ENCODE peak calls at places on chromosome 7, in four cellular contexts. B is IMR-90, Q is neuronal stem cell, X is mesenchymal stem cell. U is an unnamed sample.

GRCh38 chr7:41886257-41886905 is 183.5 kb upstream of the INHBA start:
- DNase-seq in B (peak), Q (no peak), X (peak), U (peak)

GRCh38 chr7:7136423-7136822 is 45.9 kb upstream of the C1GALT1 start:
- DNase-seq in B (no peak), Q (no peak), X (peak), U (no peak)

GRCh38 chr7:44981035-44981706 is 2.4 kb upstream of the MYO1G start:
- DNase-seq in B (no peak), Q (no peak), X (no peak), U (no peak)

GRCh38 chr7:27339478-27339877 is 96.9 kb downstream of the EVX1 start:
- DNase-seq in B (no peak), Q (no peak), X (peak), U (peak)

GRCh38 chr7:82428186-82428961 is 15.2 kb downstream of the CACNA2D1 start:
- DNase-seq in B (peak), Q (no peak), X (peak), U (no peak)

GRCh38 chr7:151490706-151491105 is 29.0 kb downstream of the RHEB start:
- DNase-seq in B (no peak), Q (no peak), X (no peak), U (no peak)

GRCh38 chr7:134636008-134636449 is 10.6 kb upstream of the BPGM start:
- DNase-seq in B (no peak), Q (no peak), X (no peak), U (no peak)

GRCh38 chr7:55787796-55788195 is 74.8 kb downstream of the SEPTIN14 start:
- DNase-seq in B (no peak), Q (no peak), X (no peak), U (no peak)

GRCh38 chr7:140656548-140657515 is 15.9 kb upstream of the ADCK2 start:
- DNase-seq in B (peak), Q (no peak), X (peak), U (no peak)

GRCh38 chr7:66627876-66628360 is 763 bp upstream of the KCTD7 start:
- DNase-seq in B (no peak), Q (no peak), X (no peak), U (no peak)

GRCh38 chr7:104900525-104900924 is 113.5 kb upstream of the KMT2E start:
- DNase-seq in B (no peak), Q (no peak), X (no peak), U (no peak)

GRCh38 chr7:38728145-38728544 is 97.0 kb upstream of the AMPH start:
- DNase-seq in B (peak), Q (no peak), X (no peak), U (peak)

GRCh38 chr7:77797734-77798393 is 370 bp downstream of the TMEM60 start:
- DNase-seq in B (peak), Q (no peak), X (no peak), U (no peak)

GRCh38 chr7:150514748-150515222 is at the start of gene GIMAP7:
- DNase-seq in B (no peak), Q (no peak), X (no peak), U (no peak)

GRCh38 chr7:134370135-134370534 is 53.4 kb upstream of the SLC35B4 start:
- DNase-seq in B (no peak), Q (no peak), X (no peak), U (no peak)

GRCh38 chr7:110386914-110387313 is 704.0 kb upstream of the LRRN3 start:
- DNase-seq in B (peak), Q (no peak), X (peak), U (peak)

GRCh38 chr7:80630611-80631010 is 7.8 kb upstream of the CD36 start:
- DNase-seq in B (peak), Q (no peak), X (peak), U (no peak)

GRCh38 chr7:26454180-26454579 is 162.5 kb downstream of the SNX10 start:
- DNase-seq in B (no peak), Q (no peak), X (peak), U (no peak)

GRCh38 chr7:131574741-131575140 is 18.3 kb upstream of the PODXL start:
- DNase-seq in B (no peak), Q (no peak), X (no peak), U (no peak)

GRCh38 chr7:106083717-106084116 is 28.4 kb downstream of the SYPL1 start:
- DNase-seq in B (no peak), Q (no peak), X (no peak), U (no peak)

GRCh38 chr7:92448185-92448747 is 984 bp downstream of the GATAD1 start:
- DNase-seq in B (peak), Q (no peak), X (peak), U (peak)
- H2BK5ac ChIP-seq in B (peak), Q (no peak), X (no peak), U (no peak)

DNA sequence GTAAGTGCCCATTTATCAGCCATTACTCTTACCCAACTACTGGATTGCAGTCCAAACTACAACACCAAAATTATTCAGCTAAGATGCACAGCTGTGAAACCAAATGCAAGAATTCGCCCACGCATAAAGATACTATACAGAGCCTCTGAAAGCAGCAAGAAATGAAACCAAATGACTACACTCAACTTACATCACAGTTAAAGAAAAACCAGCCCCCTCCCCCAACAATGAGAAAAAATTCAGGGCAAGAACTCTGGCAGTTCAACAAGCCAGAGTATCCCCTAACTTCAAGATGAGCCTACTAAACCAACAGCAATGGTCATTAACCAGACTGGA is 209.1 kb upstream of the VWC2 start:
- DNase-seq in B (no peak), Q (no peak), X (no peak), U (no peak)
- H2BK5ac ChIP-seq in B (no peak), Q (no peak), X (no peak), U (no peak)

GRCh38 chr7:73738612-73739386 is at the start of gene ABHD11:
- DNase-seq in B (peak), Q (peak), X (peak), U (peak)
- H2BK5ac ChIP-seq in B (peak), Q (peak), X (no peak), U (peak)

DNA sequence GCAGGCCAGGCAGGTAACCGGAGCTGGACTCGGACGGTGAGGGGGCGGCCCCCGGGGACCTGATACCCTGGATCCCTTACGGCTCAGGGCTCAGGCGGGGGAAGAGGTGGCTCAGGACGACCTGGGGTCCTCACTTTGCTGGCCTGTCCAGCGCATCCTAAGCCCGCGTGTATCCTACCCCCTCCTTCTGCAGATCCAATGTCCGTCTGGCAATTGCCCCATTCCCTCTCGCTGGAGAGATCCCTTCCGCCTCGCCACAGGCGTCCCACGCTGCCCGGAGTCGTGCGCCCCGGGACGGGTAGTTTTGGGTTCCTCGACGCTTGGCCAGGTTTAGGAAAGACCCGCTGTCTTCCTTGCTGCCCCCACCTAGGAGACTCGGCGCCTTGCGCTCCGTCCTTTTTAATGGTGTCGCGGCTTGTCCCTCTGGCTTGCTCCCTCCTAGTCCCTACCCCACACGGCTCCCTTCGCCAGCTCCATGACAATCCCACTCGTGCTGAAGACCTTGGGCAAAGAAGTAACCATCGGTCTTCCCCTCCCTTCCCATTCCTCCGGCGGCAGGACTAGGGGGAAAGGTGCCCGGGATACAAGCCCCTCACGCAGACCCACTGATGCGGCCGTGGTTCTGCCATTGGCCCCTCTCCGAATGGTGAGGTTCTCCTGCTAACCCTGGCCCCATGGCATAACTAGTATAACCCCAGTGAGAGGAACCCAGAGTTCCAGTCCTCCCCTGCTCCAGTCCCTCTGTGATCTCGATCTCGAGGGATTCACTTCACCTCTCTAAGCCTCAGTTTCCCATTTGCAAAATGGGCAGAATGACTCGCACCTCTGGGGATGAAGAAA is 170.3 kb downstream of the UBE2H start:
- DNase-seq in B (no peak), Q (peak), X (no peak), U (no peak)
- H2BK5ac ChIP-seq in B (no peak), Q (no peak), X (no peak), U (no peak)

DNA sequence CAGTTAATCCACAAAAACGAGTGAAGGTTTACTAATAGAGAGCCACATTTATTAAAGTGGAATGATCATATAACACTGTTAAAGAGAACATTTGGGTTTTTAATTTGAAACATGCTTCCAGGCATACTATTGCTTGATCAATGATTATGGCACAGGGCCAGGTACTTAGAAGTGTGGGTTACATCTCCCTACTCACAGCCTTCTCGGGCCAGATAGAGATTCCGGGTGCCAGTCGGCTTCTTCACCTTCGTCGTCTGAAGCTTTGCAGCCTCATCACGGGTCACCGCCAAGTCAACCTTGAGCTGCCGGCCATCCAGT is 19.4 kb downstream of the RBM28 start:
- DNase-seq in B (no peak), Q (no peak), X (no peak), U (no peak)
- H2BK5ac ChIP-seq in B (no peak), Q (no peak), X (no peak), U (no peak)